ENCODE peak calls at places on chromosomes 4 and X, in four cellular contexts. Q is right lobe of liver, N is tibial nerve, J is ovary. O is an unnamed sample. For H3K9me3, the result is how much of the 10 kb centered on the place peaks cover.

GRCh38 chr4:129162450-129162849 is 66.5 kb downstream of the C4orf33 start:
- DNase-seq in N (no peak), J (no peak), Q (no peak), O (no peak)

GRCh38 chrX:10756365-10756915 is 136.1 kb upstream of the MID1 start:
- DNase-seq in J (no peak), Q (no peak), N (no peak), O (no peak)

GRCh38 chrX:154350429-154351182 is 23.8 kb downstream of the FLNA start:
- DNase-seq in N (no peak), J (peak), Q (peak), O (no peak)

GRCh38 chr4:15920723-15921591 is 17.6 kb downstream of the FGFBP1 start:
- DNase-seq in N (no peak), Q (no peak), J (peak), O (no peak)

GRCh38 chr4:125316391-125316780 is 1.6 kb downstream of the FAT4 start:
- DNase-seq in Q (peak), N (peak), J (peak), O (peak)

GRCh38 chr4:175536852-175537453 is 275.1 kb downstream of the GPM6A start:
- DNase-seq in Q (no peak), N (no peak), J (no peak), O (no peak)

GRCh38 chrX:9948406-9948805 is 18.8 kb upstream of the CLDN34 start:
- DNase-seq in J (no peak), N (no peak), Q (no peak), O (no peak)

GRCh38 chr4:14864967-14865366 is 137.3 kb upstream of the CPEB2 start:
- DNase-seq in N (no peak), J (no peak), Q (no peak), O (no peak)

GRCh38 chr4:76197971-76198410 is 15.6 kb downstream of the SCARB2 start:
- DNase-seq in J (peak), Q (no peak), N (peak), O (peak)

GRCh38 chrX:148552775-148553174 is 52.4 kb downstream of the AFF2 start:
- DNase-seq in J (no peak), N (no peak), Q (no peak), O (no peak)

GRCh38 chrX:150032742-150033141 is 94.5 kb upstream of the EOLA2 start:
- DNase-seq in N (no peak), J (no peak), Q (no peak), O (no peak)

GRCh38 chrX:40471965-40472648 is 108.7 kb upstream of the ATP6AP2 start:
- DNase-seq in N (peak), J (peak), Q (no peak), O (peak)
- TF ChIP-seq CTCF in N (peak), J (no peak), Q (no peak), O (no peak)

DNA sequence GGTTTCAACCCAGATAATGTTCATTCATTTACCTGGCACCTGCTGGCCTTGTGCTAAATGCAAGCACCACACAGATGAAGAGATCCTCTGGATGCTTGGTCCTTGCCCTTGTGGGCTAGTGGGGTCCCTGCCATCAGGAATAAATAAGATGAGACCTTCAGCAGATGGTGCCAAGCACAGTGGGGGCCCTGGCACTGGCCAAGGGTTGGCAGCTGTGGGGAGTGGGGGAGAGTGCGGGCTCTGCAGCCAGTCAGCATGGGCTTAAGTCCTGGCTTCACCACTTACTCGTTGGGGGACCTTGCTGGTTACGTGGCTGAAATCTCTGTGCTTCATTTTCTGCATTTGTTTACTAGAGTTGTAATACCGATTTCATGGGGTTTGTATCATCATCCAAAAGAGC is 6.9 kb downstream of the LAP3 start:
- DNase-seq in N (no peak), J (no peak), Q (no peak), O (no peak)
- TF ChIP-seq POLR2A in N (no peak), J (no peak), Q (no peak), O (no peak)

DNA sequence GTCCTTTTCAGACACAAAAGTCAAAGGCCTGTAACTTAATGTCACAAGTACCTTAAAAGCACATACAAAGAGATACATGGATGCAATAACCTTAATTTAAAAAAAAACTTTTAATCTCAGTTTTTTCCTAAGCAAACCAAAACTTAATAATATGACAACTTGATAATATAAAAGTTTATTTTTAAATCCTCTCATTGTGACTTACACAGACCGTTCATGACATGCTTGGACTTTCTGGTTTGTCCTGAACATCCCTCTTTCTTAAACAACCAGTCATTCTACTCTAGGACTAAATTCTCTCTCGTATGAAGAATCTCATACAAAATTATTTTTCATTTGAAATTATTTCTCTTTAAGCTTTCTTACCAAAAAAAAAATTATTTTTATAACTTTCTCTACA is 43.1 kb upstream of the CYP2U1 start:
- DNase-seq in J (no peak), Q (no peak), N (no peak), O (no peak)
- H3K9me3 ChIP-seq in J (under half), Q (under half), N (under half), O (under half)

GRCh38 chr4:6719611-6720179 is 3.7 kb downstream of the BLOC1S4 start:
- DNase-seq in N (no peak), Q (no peak), J (no peak), O (no peak)
- TF ChIP-seq CTCF in N (no peak), Q (no peak), J (no peak), O (no peak)

GRCh38 chr4:146179784-146180405 is 4.4 kb downstream of the LSM6 start:
- DNase-seq in N (no peak), Q (no peak), J (no peak), O (no peak)

DNA sequence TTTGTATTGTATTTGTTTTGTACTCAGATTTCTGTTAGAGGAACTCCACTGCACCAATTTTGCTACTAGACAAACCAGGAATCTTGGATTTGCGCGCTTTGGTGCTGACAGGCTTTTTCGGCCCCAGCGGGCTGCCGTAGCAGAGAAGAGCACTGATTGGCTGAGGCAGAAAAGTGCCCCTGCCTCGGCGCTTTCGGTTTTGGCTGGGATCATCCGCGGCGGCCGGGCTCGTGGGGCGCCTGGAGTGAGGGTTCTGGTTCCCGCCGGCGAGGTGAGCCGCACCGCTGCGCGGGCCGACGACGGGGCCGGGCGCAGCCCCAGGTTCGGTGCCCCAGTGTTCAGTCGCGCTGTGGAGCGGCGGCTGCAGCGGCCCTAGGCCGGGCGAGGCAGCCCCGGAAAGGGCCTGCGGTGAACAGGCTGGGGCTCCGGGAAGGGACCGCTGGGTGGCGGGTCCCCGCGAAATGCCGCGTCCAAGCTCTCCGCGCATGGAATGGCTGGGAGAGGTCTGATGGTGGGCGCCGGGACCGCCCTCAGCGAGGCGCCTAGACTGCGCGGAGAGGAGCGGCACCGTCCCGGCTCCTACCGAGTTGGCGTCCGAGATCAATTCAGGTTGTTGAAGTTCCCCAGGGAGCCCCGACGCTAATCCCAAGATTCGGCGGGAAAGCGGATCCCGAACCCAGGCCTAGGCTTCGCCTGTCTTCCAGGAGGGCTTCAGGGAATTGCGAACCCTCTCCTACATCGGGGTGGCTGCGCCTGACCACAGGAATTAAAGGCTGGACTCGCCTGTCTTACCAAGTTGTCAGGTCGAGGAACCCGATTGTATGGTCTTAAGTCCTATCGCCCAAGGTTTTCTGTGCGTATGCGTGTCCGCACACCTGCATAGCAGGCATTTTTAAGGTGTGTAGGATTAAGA is at the start of gene LSM6:
- DNase-seq in Q (peak), N (peak), J (peak), O (peak)
- TF ChIP-seq POLR2A in Q (peak), N (peak), J (peak), O (peak)

GRCh38 chrX:144791298-144791697 is 456.0 kb upstream of the SPANXN1 start:
- DNase-seq in J (no peak), N (no peak), Q (no peak), O (no peak)
- H3K9me3 ChIP-seq in J (under half), N (under half), Q (under half), O (under half)

GRCh38 chr4:40720931-40721330 is 28.8 kb upstream of the NSUN7 start:
- DNase-seq in J (no peak), N (no peak), Q (no peak), O (no peak)

GRCh38 chr4:40721730-40722171 is 28.0 kb upstream of the NSUN7 start:
- DNase-seq in J (no peak), Q (no peak), N (no peak), O (no peak)

GRCh38 chr4:40720351-40720750 is 29.4 kb upstream of the NSUN7 start:
- DNase-seq in Q (no peak), J (no peak), N (no peak), O (no peak)

GRCh38 chr4:40718571-40718970 is 31.2 kb upstream of the NSUN7 start:
- DNase-seq in N (no peak), Q (peak), J (no peak), O (peak)

DNA sequence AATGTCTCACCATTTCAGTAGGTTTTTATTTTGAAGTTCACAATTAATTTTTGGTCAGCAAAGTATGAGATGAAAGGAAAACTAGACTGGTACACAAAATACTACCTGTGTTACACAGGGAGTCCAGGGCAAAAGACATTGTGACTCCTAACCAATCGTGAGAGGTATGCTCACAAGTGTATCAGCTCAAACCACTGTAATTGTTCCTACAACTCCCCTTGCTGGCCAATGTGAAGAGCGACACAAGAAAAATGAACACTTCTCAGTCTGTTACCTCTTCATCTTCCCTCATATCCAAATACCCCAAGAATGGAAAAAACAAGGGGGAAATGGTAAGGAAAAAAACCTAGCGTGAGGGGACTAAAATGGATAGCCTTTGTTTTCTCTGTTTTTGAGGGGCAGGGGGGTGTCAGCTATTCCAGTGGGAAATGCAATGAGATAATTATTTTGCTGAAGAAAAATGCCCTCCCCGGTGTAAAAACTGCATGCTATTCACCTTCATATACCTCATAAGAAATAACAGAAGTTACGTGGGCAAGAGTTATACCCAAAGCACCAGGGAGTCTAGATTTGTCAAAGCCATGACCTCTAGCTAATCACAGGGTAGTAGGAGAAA is 30.6 kb upstream of the NSUN7 start:
- DNase-seq in N (no peak), J (no peak), Q (no peak), O (no peak)
- TF ChIP-seq CTCF in N (no peak), J (no peak), Q (peak), O (peak)